ENCODE peak calls at places on chromosome 15, in eight cellular contexts. One of them, this sample, is unnamed.

GRCh38 chr15:100570282-100570681 is 31.7 kb downstream of the LINS1 start:
- DNase-seq in HT-29: no peak
- DNase-seq in astrocyte of the hippocampus: no peak
- DNase-seq in cardiac fibroblast: peak
- DNase-seq in HCEC 1CT: no peak
- DNase-seq in activated T-cell treated with anti-CD3 and anti-CD28 coated beads, Interleukin-2, amount 50 U/mL, for 72 hours: no peak
- DNase-seq in NCI-H1105 treated with DMSO at 0.1 percent for 48 hours: no peak
- DNase-seq in amniotic stem cell: no peak
- DNase-seq in this sample: peak

GRCh38 chr15:70449311-70450141 is 313.8 kb downstream of the UACA start:
- DNase-seq in HT-29: no peak
- DNase-seq in astrocyte of the hippocampus: no peak
- DNase-seq in cardiac fibroblast: no peak
- DNase-seq in HCEC 1CT: no peak
- DNase-seq in activated T-cell treated with anti-CD3 and anti-CD28 coated beads, Interleukin-2, amount 50 U/mL, for 72 hours: no peak
- DNase-seq in NCI-H1105 treated with DMSO at 0.1 percent for 48 hours: no peak
- DNase-seq in amniotic stem cell: no peak
- DNase-seq in this sample: no peak

GRCh38 chr15:69392352-69392751 is 21.8 kb upstream of the KIF23 start:
- DNase-seq in HT-29: no peak
- DNase-seq in astrocyte of the hippocampus: no peak
- DNase-seq in cardiac fibroblast: no peak
- DNase-seq in HCEC 1CT: no peak
- DNase-seq in activated T-cell treated with anti-CD3 and anti-CD28 coated beads, Interleukin-2, amount 50 U/mL, for 72 hours: no peak
- DNase-seq in NCI-H1105 treated with DMSO at 0.1 percent for 48 hours: no peak
- DNase-seq in amniotic stem cell: no peak
- DNase-seq in this sample: no peak

GRCh38 chr15:65096481-65097385 is 18.3 kb downstream of the UBAP1L start:
- DNase-seq in HT-29: no peak
- DNase-seq in astrocyte of the hippocampus: no peak
- DNase-seq in cardiac fibroblast: no peak
- DNase-seq in HCEC 1CT: no peak
- DNase-seq in activated T-cell treated with anti-CD3 and anti-CD28 coated beads, Interleukin-2, amount 50 U/mL, for 72 hours: no peak
- DNase-seq in NCI-H1105 treated with DMSO at 0.1 percent for 48 hours: no peak
- DNase-seq in amniotic stem cell: no peak
- DNase-seq in this sample: peak

GRCh38 chr15:68281008-68281407 is 3.5 kb downstream of the FEM1B start:
- DNase-seq in HT-29: no peak
- DNase-seq in astrocyte of the hippocampus: no peak
- DNase-seq in cardiac fibroblast: no peak
- DNase-seq in HCEC 1CT: no peak
- DNase-seq in activated T-cell treated with anti-CD3 and anti-CD28 coated beads, Interleukin-2, amount 50 U/mL, for 72 hours: no peak
- DNase-seq in NCI-H1105 treated with DMSO at 0.1 percent for 48 hours: no peak
- DNase-seq in amniotic stem cell: no peak
- DNase-seq in this sample: no peak

GRCh38 chr15:57427367-57427821 is 51.1 kb downstream of the CGNL1 start:
- DNase-seq in HT-29: no peak
- DNase-seq in astrocyte of the hippocampus: peak
- DNase-seq in cardiac fibroblast: peak
- DNase-seq in HCEC 1CT: no peak
- DNase-seq in activated T-cell treated with anti-CD3 and anti-CD28 coated beads, Interleukin-2, amount 50 U/mL, for 72 hours: no peak
- DNase-seq in NCI-H1105 treated with DMSO at 0.1 percent for 48 hours: no peak
- DNase-seq in amniotic stem cell: no peak
- DNase-seq in this sample: peak

GRCh38 chr15:77347197-77347596 is 72.7 kb downstream of the PEAK1 start:
- DNase-seq in HT-29: peak
- DNase-seq in astrocyte of the hippocampus: no peak
- DNase-seq in cardiac fibroblast: peak
- DNase-seq in HCEC 1CT: no peak
- DNase-seq in activated T-cell treated with anti-CD3 and anti-CD28 coated beads, Interleukin-2, amount 50 U/mL, for 72 hours: no peak
- DNase-seq in NCI-H1105 treated with DMSO at 0.1 percent for 48 hours: no peak
- DNase-seq in amniotic stem cell: no peak
- DNase-seq in this sample: peak

GRCh38 chr15:32829441-32829840 is 111.6 kb downstream of the GREM1 start:
- DNase-seq in HT-29: no peak
- DNase-seq in astrocyte of the hippocampus: no peak
- DNase-seq in cardiac fibroblast: no peak
- DNase-seq in HCEC 1CT: peak
- DNase-seq in activated T-cell treated with anti-CD3 and anti-CD28 coated beads, Interleukin-2, amount 50 U/mL, for 72 hours: no peak
- DNase-seq in NCI-H1105 treated with DMSO at 0.1 percent for 48 hours: no peak
- DNase-seq in amniotic stem cell: no peak
- DNase-seq in this sample: no peak

GRCh38 chr15:39908186-39908585 is 11.9 kb downstream of the GPR176 start:
- DNase-seq in HT-29: no peak
- DNase-seq in astrocyte of the hippocampus: peak
- DNase-seq in cardiac fibroblast: peak
- DNase-seq in HCEC 1CT: peak
- DNase-seq in activated T-cell treated with anti-CD3 and anti-CD28 coated beads, Interleukin-2, amount 50 U/mL, for 72 hours: peak
- DNase-seq in NCI-H1105 treated with DMSO at 0.1 percent for 48 hours: no peak
- DNase-seq in amniotic stem cell: peak
- DNase-seq in this sample: peak

GRCh38 chr15:83094592-83094991 is 12.9 kb upstream of the TM6SF1 start:
- DNase-seq in HT-29: no peak
- DNase-seq in astrocyte of the hippocampus: no peak
- DNase-seq in cardiac fibroblast: no peak
- DNase-seq in HCEC 1CT: no peak
- DNase-seq in activated T-cell treated with anti-CD3 and anti-CD28 coated beads, Interleukin-2, amount 50 U/mL, for 72 hours: no peak
- DNase-seq in NCI-H1105 treated with DMSO at 0.1 percent for 48 hours: no peak
- DNase-seq in amniotic stem cell: no peak
- DNase-seq in this sample: no peak

GRCh38 chr15:31254431-31255175 is 72.0 kb upstream of the KLF13 start:
- DNase-seq in HT-29: peak
- DNase-seq in astrocyte of the hippocampus: no peak
- DNase-seq in cardiac fibroblast: peak
- DNase-seq in HCEC 1CT: peak
- DNase-seq in activated T-cell treated with anti-CD3 and anti-CD28 coated beads, Interleukin-2, amount 50 U/mL, for 72 hours: no peak
- DNase-seq in NCI-H1105 treated with DMSO at 0.1 percent for 48 hours: no peak
- DNase-seq in amniotic stem cell: no peak
- DNase-seq in this sample: no peak

GRCh38 chr15:29097971-29098370 is 171.7 kb downstream of the NSMCE3 start:
- DNase-seq in HT-29: no peak
- DNase-seq in astrocyte of the hippocampus: no peak
- DNase-seq in cardiac fibroblast: no peak
- DNase-seq in HCEC 1CT: no peak
- DNase-seq in activated T-cell treated with anti-CD3 and anti-CD28 coated beads, Interleukin-2, amount 50 U/mL, for 72 hours: no peak
- DNase-seq in NCI-H1105 treated with DMSO at 0.1 percent for 48 hours: no peak
- DNase-seq in amniotic stem cell: no peak
- DNase-seq in this sample: peak

GRCh38 chr15:57509965-57510364 is 81.7 kb upstream of the MYZAP start:
- DNase-seq in HT-29: no peak
- DNase-seq in astrocyte of the hippocampus: no peak
- DNase-seq in cardiac fibroblast: no peak
- DNase-seq in HCEC 1CT: no peak
- DNase-seq in activated T-cell treated with anti-CD3 and anti-CD28 coated beads, Interleukin-2, amount 50 U/mL, for 72 hours: no peak
- DNase-seq in NCI-H1105 treated with DMSO at 0.1 percent for 48 hours: no peak
- DNase-seq in amniotic stem cell: no peak
- DNase-seq in this sample: no peak

GRCh38 chr15:96254168-96254567 is 76.3 kb upstream of the NR2F2 start:
- DNase-seq in HT-29: no peak
- DNase-seq in astrocyte of the hippocampus: no peak
- DNase-seq in cardiac fibroblast: no peak
- DNase-seq in HCEC 1CT: no peak
- DNase-seq in activated T-cell treated with anti-CD3 and anti-CD28 coated beads, Interleukin-2, amount 50 U/mL, for 72 hours: no peak
- DNase-seq in NCI-H1105 treated with DMSO at 0.1 percent for 48 hours: no peak
- DNase-seq in amniotic stem cell: no peak
- DNase-seq in this sample: peak

GRCh38 chr15:35362195-35362829 is 183.7 kb downstream of the DPH6 start:
- DNase-seq in HT-29: no peak
- DNase-seq in astrocyte of the hippocampus: peak
- DNase-seq in cardiac fibroblast: peak
- DNase-seq in HCEC 1CT: no peak
- DNase-seq in activated T-cell treated with anti-CD3 and anti-CD28 coated beads, Interleukin-2, amount 50 U/mL, for 72 hours: no peak
- DNase-seq in NCI-H1105 treated with DMSO at 0.1 percent for 48 hours: no peak
- DNase-seq in amniotic stem cell: no peak
- DNase-seq in this sample: peak

This sample was measured in amniotic epithelial cell.